ENCODE peak calls at places on chromosomes 7 and 10, in four cellular contexts. O is CD4-positive, alpha-beta T cell; X is breast epithelium; W is upper lobe of right lung. R is an unnamed sample.

GRCh38 chr7:132154695-132155471 is 421.4 kb downstream of the PLXNA4 start:
- DNase-seq in O (no peak), X (no peak), W (no peak), R (no peak)

GRCh38 chr10:42961776-42962119 is 115.1 kb upstream of the RET start:
- DNase-seq in O (no peak), X (no peak), W (no peak), R (no peak)

GRCh38 chr7:113404245-113404644 is 285.9 kb upstream of the SMIM30 start:
- DNase-seq in O (no peak), X (no peak), W (no peak), R (no peak)

GRCh38 chr10:51010977-51011376 is 63.3 kb upstream of the PRKG1 start:
- DNase-seq in O (no peak), X (no peak), W (no peak), R (no peak)

GRCh38 chr7:78151229-78151628 is 352.7 kb downstream of the PHTF2 start:
- DNase-seq in O (no peak), X (no peak), W (no peak), R (no peak)

GRCh38 chr7:158316466-158317031 is 271.1 kb downstream of the PTPRN2 start:
- DNase-seq in O (no peak), X (no peak), W (no peak), R (no peak)

GRCh38 chr10:59324597-59324996 is 37.8 kb downstream of the FAM13C start:
- DNase-seq in O (no peak), X (no peak), W (no peak), R (no peak)

GRCh38 chr10:79185796-79186374 is 117.1 kb downstream of the ZMIZ1 start:
- DNase-seq in O (no peak), X (no peak), W (no peak), R (no peak)

GRCh38 chr7:131066635-131067034 is 261.0 kb upstream of the MKLN1 start:
- DNase-seq in O (no peak), X (no peak), W (no peak), R (no peak)

GRCh38 chr10:26391701-26392695 is 46.1 kb upstream of the APBB1IP start:
- DNase-seq in O (peak), X (no peak), W (no peak), R (no peak)

GRCh38 chr7:64947252-64948000 is 43.4 kb downstream of the ZNF117 start:
- DNase-seq in O (no peak), X (no peak), W (peak), R (no peak)

GRCh38 chr7:158113321-158114025 is 474.1 kb downstream of the PTPRN2 start:
- DNase-seq in O (no peak), X (no peak), W (no peak), R (no peak)

GRCh38 chr7:130256716-130257115 is 9.9 kb upstream of the CPA2 start:
- DNase-seq in O (no peak), X (no peak), W (no peak), R (no peak)

GRCh38 chr10:15630353-15630752 is 89.4 kb downstream of the ITGA8 start:
- DNase-seq in O (no peak), X (no peak), W (no peak), R (no peak)

GRCh38 chr10:63520463-63521388 is 475 bp upstream of the REEP3 start:
- DNase-seq in O (peak), X (peak), W (peak), R (peak)

GRCh38 chr10:61000769-61001730 is 57.1 kb upstream of the RHOBTB1 start:
- DNase-seq in O (no peak), X (peak), W (peak), R (no peak)

DNA sequence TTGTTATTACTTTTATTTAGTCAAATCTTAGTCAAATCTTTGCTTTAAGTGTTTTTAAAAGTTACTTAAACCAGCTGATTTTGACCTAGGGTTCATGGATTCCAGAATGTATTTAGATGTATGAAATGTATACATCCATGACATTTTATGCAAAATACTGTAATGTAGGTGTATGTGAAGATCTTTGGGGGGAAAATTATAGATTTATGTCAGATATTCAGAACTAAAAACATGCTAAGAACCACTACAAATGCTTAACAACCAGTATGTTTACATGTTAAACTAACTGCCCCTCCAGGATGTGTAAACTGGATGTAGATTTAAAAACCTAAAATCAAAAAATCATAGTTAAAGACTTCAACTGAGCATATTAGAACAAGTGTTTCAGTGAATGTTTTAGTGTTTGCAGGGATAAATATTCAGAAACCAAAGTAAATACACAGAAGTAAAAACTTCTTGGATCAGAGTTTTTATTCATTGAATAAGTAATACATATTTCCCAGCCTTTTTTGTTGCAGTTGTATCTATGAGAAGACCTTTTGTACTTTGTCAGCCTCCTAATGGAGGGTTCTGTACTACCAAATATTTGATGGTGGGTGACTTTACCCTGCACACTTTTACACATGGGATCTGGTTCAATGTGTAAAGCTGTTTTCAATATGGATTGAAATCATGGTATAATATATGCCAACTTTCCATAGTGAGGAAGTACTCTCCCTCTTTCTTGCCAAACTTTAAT is 3.9 kb downstream of the CPED1 start:
- DNase-seq in O (no peak), X (no peak), W (no peak), R (no peak)
- H3K27ac ChIP-seq in O (no peak), X (peak), W (no peak), R (peak)

DNA sequence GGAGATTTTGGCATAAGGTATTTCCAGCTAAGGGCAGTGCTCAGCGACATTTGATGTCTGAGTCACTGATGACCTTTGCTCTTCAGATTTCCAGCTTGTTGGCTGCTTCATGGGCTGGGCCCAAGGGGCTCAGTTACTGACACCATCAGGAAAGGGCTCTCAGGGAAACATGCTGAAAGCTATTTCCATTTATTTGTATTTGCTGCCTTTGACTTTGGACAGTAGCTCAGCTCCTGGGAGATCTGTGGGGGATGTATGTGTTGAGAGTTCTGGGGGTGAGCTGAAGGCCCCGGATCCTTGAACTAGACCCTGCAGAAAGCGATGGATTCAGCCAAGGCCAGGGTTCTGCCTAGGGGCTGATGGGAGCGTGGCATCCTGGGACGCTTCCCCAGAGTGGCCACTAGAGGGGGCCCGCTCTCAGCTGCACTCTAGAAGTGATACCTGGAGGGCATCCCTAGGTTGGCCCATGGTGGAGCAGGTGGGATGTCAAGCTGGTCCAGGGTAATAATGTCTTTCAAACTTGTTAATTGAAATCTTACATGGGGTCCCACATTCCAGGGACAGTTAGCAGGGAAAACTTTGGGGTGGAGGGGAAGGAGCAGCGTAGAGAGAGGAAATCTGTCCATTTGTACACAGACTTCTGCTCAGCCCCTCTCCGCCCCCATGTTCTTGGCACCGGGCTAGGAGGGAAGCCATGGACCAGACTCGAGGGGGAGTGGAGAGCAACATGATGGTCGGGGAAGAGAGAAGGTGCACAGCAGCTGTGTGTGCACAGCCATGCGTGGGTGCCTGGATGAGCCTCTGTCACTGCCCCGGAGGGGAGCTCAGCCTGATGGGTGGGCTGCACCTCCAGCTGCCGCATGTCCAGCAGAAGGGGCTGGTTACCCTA is 3.0 kb upstream of the BTBD16 start:
- DNase-seq in O (peak), X (no peak), W (no peak), R (peak)
- H3K27ac ChIP-seq in O (no peak), X (no peak), W (no peak), R (no peak)

GRCh38 chr7:16025696-16026095 is 339.2 kb upstream of the MEOX2 start:
- DNase-seq in O (no peak), X (no peak), W (no peak), R (no peak)
- H3K27ac ChIP-seq in O (no peak), X (no peak), W (no peak), R (no peak)

GRCh38 chr7:149723795-149724495 is 49.4 kb downstream of the ZNF467 start:
- DNase-seq in O (no peak), X (no peak), W (peak), R (no peak)
- H3K27ac ChIP-seq in O (no peak), X (no peak), W (no peak), R (no peak)